ENCODE peak calls at places on chromosomes 7 and 10, in seven cellular contexts. U, T, B, N, A, G and S are unnamed samples.
A peak's percentile ranks its signal among the peaks of the same experiment; 100 is the strongest.

GRCh38 chr10:93406367-93407145 is 75.6 kb downstream of the MYOF start:
- DNase-seq in U (no peak), T (no peak), B (no peak), N (no peak), A (no peak), G (no peak), S (peak; percentile 66)

GRCh38 chr10:15857001-15857608 is 3.2 kb downstream of the MINDY3 start:
- DNase-seq in U (no peak), T (no peak), B (no peak), N (no peak), A (no peak), G (no peak), S (no peak)

GRCh38 chr7:7719235-7719634 is 828 bp upstream of the RPA3 start:
- DNase-seq in U (no peak), T (no peak), B (no peak), N (no peak), A (no peak), G (no peak), S (peak; percentile 91)

GRCh38 chr7:92904292-92905131 is 68.1 kb upstream of the CDK6 start:
- DNase-seq in U (no peak), T (no peak), B (no peak), N (no peak), A (no peak), G (no peak), S (peak; percentile 95)

GRCh38 chr10:19719320-19719719 is 96.9 kb upstream of the PLXDC2 start:
- DNase-seq in U (no peak), T (no peak), B (no peak), N (no peak), A (no peak), G (no peak), S (peak; percentile 88)

GRCh38 chr10:62610649-62611229 is 193.8 kb upstream of the ADO start:
- DNase-seq in U (no peak), T (no peak), B (no peak), N (peak; percentile 35), A (no peak), G (peak; percentile 26), S (peak; percentile 41)

GRCh38 chr10:117004627-117005453 is at the start of gene SHTN1:
- DNase-seq in U (peak; percentile 49), T (peak; percentile 84), B (peak; percentile 7), N (peak; percentile 75), A (peak; percentile 96), G (peak; percentile 60), S (peak; percentile 49)

GRCh38 chr10:72802291-72803118 is 91.0 kb upstream of the OIT3 start:
- DNase-seq in U (no peak), T (no peak), B (no peak), N (no peak), A (no peak), G (no peak), S (peak; percentile 50)

GRCh38 chr10:102401322-102401614 is 5.8 kb downstream of the NFKB2 start:
- DNase-seq in U (no peak), T (no peak), B (no peak), N (no peak), A (no peak), G (no peak), S (no peak)

GRCh38 chr7:124086843-124087242 is 54.0 kb upstream of the TMEM229A start:
- DNase-seq in U (no peak), T (no peak), B (no peak), N (no peak), A (no peak), G (no peak), S (no peak)

GRCh38 chr10:48514916-48515315 is 90.0 kb downstream of the ARHGAP22 start:
- DNase-seq in U (no peak), T (no peak), B (no peak), N (no peak), A (no peak), G (no peak), S (no peak)

GRCh38 chr7:90453931-90454330 is 15.5 kb upstream of the PTTG1IP2 start:
- DNase-seq in U (no peak), T (no peak), B (no peak), N (no peak), A (no peak), G (no peak), S (no peak)

GRCh38 chr7:66150471-66150870 is 35.8 kb downstream of the CRCP start:
- DNase-seq in U (peak; percentile 84), T (no peak), B (no peak), N (no peak), A (peak; percentile 92), G (peak; percentile 67), S (peak; percentile 85)

GRCh38 chr7:66739477-66739876 is 1.1 kb upstream of the RABGEF1 start:
- DNase-seq in U (no peak), T (no peak), B (no peak), N (no peak), A (no peak), G (no peak), S (no peak)

GRCh38 chr7:67380858-67381257 is 384.2 kb downstream of the TYW1 start:
- DNase-seq in U (no peak), T (no peak), B (no peak), N (no peak), A (no peak), G (no peak), S (no peak)

GRCh38 chr7:27697861-27698430 is 35.3 kb upstream of the HIBADH start:
- DNase-seq in U (peak; percentile 45), T (no peak), B (no peak), N (no peak), A (no peak), G (no peak), S (no peak)

GRCh38 chr7:148921189-148921588 is 37.1 kb upstream of the EZH2 start:
- DNase-seq in U (no peak), T (no peak), B (no peak), N (no peak), A (no peak), G (no peak), S (no peak)

GRCh38 chr7:1664711-1665591 is 5.1 kb upstream of the ELFN1 start:
- DNase-seq in U (peak; percentile 39), T (peak; percentile 77), B (no peak), N (peak; percentile 91), A (peak; percentile 73), G (peak; percentile 66), S (peak; percentile 46)

GRCh38 chr7:100211342-100211780 is 8.4 kb upstream of the PVRIG start:
- DNase-seq in U (no peak), T (no peak), B (no peak), N (no peak), A (no peak), G (no peak), S (no peak)

GRCh38 chr10:125495386-125495785 is 187.6 kb downstream of the TEX36 start:
- DNase-seq in U (no peak), T (no peak), B (no peak), N (no peak), A (no peak), G (no peak), S (no peak)

GRCh38 chr10:62961951-62962523 is 145.9 kb upstream of the EGR2 start:
- DNase-seq in U (no peak), T (no peak), B (no peak), N (no peak), A (no peak), G (no peak), S (peak; percentile 11)

GRCh38 chr7:100604976-100605911 is 3.1 kb downstream of the PCOLCE start:
- DNase-seq in U (no peak), T (no peak), B (no peak), N (peak; percentile 74), A (peak; percentile 84), G (peak; percentile 35), S (no peak)

DNA sequence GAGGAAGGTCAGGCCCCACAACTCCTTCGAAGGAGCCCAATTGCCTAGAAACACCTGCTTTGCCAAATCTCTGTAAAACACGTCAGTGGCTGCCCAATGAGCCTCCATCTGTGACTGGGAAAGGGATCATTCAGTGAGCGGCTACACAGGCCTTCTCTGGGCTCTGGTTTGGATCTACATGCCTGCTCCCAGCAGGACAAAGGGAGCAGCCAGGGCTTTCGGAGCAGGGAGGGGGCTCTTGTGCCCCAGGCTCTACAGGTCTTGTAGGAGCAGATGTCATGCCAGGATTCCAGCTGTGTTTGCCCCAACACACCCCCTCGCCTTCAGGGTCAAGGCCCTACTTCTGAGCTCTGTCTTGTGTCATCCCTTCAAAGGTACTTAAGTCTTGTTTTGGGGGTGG is 73.5 kb downstream of the CLEC2L start:
- DNase-seq in U (no peak), T (no peak), B (no peak), N (no peak), A (no peak), G (no peak), S (no peak)
- TF ChIP-seq CTCF in U (no peak), T (no peak), B (no peak), N (no peak), A (no peak), G (no peak), S (no peak)

GRCh38 chr7:25860206-25860881 is 291.7 kb upstream of the NFE2L3 start:
- DNase-seq in U (no peak), T (no peak), B (no peak), N (no peak), A (no peak), G (no peak), S (peak; percentile 56)
- H3K4me3 ChIP-seq in U (no peak overlapping the region), T (no peak overlapping the region), B (no peak overlapping the region), N (no peak overlapping the region), A (no peak overlapping the region), G (no peak overlapping the region), S (peak overlapping the region; percentile 17)

GRCh38 chr10:12975266-12975665 is 26.2 kb downstream of the CCDC3 start:
- DNase-seq in U (no peak), T (peak; percentile 35), B (no peak), N (peak; percentile 16), A (no peak), G (no peak), S (no peak)
- TF ChIP-seq CTCF in U (peak; percentile 15), T (peak; percentile 6), B (peak; percentile 19), N (peak; percentile 43), A (peak; percentile 36), G (no peak), S (no peak)

DNA sequence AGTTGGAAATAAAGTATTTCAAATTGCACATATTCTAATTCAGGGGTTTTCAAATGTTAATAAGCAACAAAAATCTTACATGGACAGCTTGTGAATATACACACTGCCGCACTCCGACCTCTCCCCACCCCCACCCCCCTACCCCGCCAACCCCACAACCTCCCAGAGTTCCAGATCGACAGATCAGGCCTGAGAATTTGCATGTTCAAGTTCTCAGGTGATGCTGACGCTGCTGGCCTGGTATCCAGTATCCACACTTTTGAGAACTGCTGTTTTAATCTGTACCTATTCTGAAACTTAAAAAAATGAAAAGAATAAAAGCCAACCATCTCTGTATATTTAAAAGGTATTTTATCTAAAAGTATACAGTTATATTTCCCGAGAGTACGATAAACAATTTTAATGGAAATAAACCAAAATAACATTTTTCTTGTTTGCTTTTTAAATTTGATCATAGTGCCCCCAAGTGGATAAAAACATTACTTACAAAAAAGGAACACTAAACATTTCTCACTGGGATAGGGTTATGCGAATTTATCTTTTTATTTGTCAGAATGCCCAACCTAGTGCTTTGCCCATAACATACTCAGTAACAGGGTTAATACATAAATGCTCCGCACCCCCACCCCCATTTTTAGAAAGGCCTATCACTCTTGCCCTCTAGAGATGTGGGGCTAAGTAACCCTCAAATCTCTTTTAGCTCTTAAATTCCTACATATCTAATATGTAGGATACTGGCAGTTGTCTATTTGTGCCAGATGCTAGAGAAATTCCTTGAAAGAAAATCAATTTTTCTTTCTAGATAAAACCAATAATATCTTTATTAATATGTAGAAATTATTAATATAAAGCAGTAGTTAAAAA is 166.3 kb downstream of the RNF133 start:
- DNase-seq in U (no peak), T (no peak), B (no peak), N (peak; percentile 23), A (no peak), G (no peak), S (peak; percentile 15)
- H3K4me3 ChIP-seq in U (no peak overlapping the region), T (no peak overlapping the region), B (no peak overlapping the region), N (no peak overlapping the region), A (no peak overlapping the region), G (no peak overlapping the region), S (no peak overlapping the region)